ENCODE peak calls at places on chromosome 2, in four cellular contexts. I is endothelial cell of umbilical vein, V is thyroid gland, P is thoracic aorta. R is an unnamed sample.
A peak's percentile ranks its signal among the peaks of the same experiment; 100 is the strongest.

GRCh38 chr2:13240789-13241487 is 524.2 kb downstream of the TRIB2 start:
- DNase-seq in P (no peak), V (no peak), I (no peak), R (no peak)

GRCh38 chr2:21039080-21039556 is 4.8 kb downstream of the APOB start:
- DNase-seq in V (no peak), P (no peak), I (no peak), R (peak; percentile 72)

GRCh38 chr2:134671498-134671897 is 47.3 kb downstream of the TMEM163 start:
- DNase-seq in I (no peak), P (no peak), V (no peak), R (no peak)

GRCh38 chr2:151766421-151767153 is 32.3 kb upstream of the NEB start:
- DNase-seq in V (no peak), I (peak; percentile 33), P (no peak), R (no peak)

GRCh38 chr2:96146881-96147592 is 1.8 kb upstream of the DUSP2 start:
- DNase-seq in P (peak; percentile 1), I (no peak), V (no peak), R (peak; percentile 14)

GRCh38 chr2:72144746-72145657 is 2.7 kb downstream of the CYP26B1 start:
- DNase-seq in V (peak; percentile 54), I (peak; percentile 14), P (no peak), R (no peak)

GRCh38 chr2:154945977-154946376 is 247.5 kb downstream of the KCNJ3 start:
- DNase-seq in I (no peak), V (no peak), P (no peak), R (no peak)

GRCh38 chr2:83017366-83018090 is 1441.6 kb downstream of the SUCLG1 start:
- DNase-seq in P (no peak), I (no peak), V (no peak), R (no peak)

GRCh38 chr2:47741101-47741500 is 41.8 kb upstream of the MSH6 start:
- DNase-seq in V (no peak), P (no peak), I (no peak), R (no peak)

GRCh38 chr2:191195021-191195420 is 44.2 kb upstream of the STAT4 start:
- DNase-seq in I (no peak), P (no peak), V (no peak), R (no peak)

GRCh38 chr2:101699939-101700442 is 2.5 kb downstream of the MAP4K4 start:
- DNase-seq in V (no peak), P (no peak), I (peak; percentile 63), R (no peak)

GRCh38 chr2:131014141-131014540 is 79.1 kb downstream of the FAM168B start:
- DNase-seq in V (no peak), P (no peak), I (no peak), R (no peak)

GRCh38 chr2:156892449-156893335 is 364.8 kb upstream of the GALNT5 start:
- DNase-seq in P (no peak), V (peak; percentile 17), I (peak; percentile 46), R (no peak)

GRCh38 chr2:97011977-97012569 is 25.7 kb upstream of the FAM178B start:
- DNase-seq in V (peak; percentile 5), I (peak; percentile 72), P (no peak), R (no peak)

GRCh38 chr2:21793461-21793860 is 669.7 kb downstream of the TDRD15 start:
- DNase-seq in P (no peak), V (no peak), I (no peak), R (no peak)

GRCh38 chr2:171069286-171069956 is 91.3 kb downstream of the TLK1 start:
- DNase-seq in I (no peak), P (no peak), V (no peak), R (no peak)

GRCh38 chr2:75609937-75610508 is 36.6 kb upstream of the MRPL19 start:
- DNase-seq in P (no peak), I (no peak), V (no peak), R (no peak)

GRCh38 chr2:70750320-70750719 is 17.7 kb downstream of the ADD2 start:
- DNase-seq in I (no peak), P (no peak), V (no peak), R (no peak)

GRCh38 chr2:142724186-142724585 is 153.3 kb upstream of the KYNU start:
- DNase-seq in P (no peak), I (no peak), V (no peak), R (no peak)

GRCh38 chr2:118584877-118585276 is 262.6 kb downstream of the EN1 start:
- DNase-seq in I (no peak), P (no peak), V (no peak), R (no peak)

GRCh38 chr2:33094303-33094702 is 147.6 kb downstream of the LTBP1 start:
- DNase-seq in P (no peak), V (no peak), I (no peak), R (no peak)

GRCh38 chr2:3217646-3218045 is 160.0 kb downstream of the EIPR1 start:
- DNase-seq in I (no peak), V (no peak), P (no peak), R (no peak)

GRCh38 chr2:237507478-237507877 is 20.4 kb downstream of the MLPH start:
- DNase-seq in P (no peak), V (no peak), I (no peak), R (no peak)

GRCh38 chr2:181805228-181806038 is 86.1 kb upstream of the ITPRID2 start:
- DNase-seq in I (peak; percentile 91), P (no peak), V (no peak), R (no peak)

GRCh38 chr2:60070851-60071250 is 482.6 kb downstream of the BCL11A start:
- DNase-seq in V (no peak), P (no peak), I (no peak), R (no peak)

GRCh38 chr2:47003641-47004427 is 88.2 kb upstream of the MCFD2 start:
- DNase-seq in I (no peak), V (peak; percentile 70), P (no peak), R (no peak)

GRCh38 chr2:38214209-38214717 is 138.3 kb upstream of the CYP1B1 start:
- DNase-seq in V (no peak), I (no peak), P (no peak), R (no peak)

GRCh38 chr2:29139152-29139551 is 23.9 kb downstream of the CLIP4 start:
- DNase-seq in I (no peak), V (no peak), P (no peak), R (no peak)

GRCh38 chr2:209579236-209579749 is 155.4 kb downstream of the MAP2 start:
- DNase-seq in I (peak; percentile 27), V (no peak), P (no peak), R (peak; percentile 63)

GRCh38 chr2:209864716-209865295 is 93.2 kb downstream of the UNC80 start:
- DNase-seq in P (no peak), I (no peak), V (no peak), R (no peak)

GRCh38 chr2:108933691-108934117 is 55.3 kb downstream of the EDAR start:
- DNase-seq in I (no peak), P (no peak), V (no peak), R (no peak)

GRCh38 chr2:95266781-95267430 is 7.3 kb upstream of the PROM2 start:
- DNase-seq in P (no peak), I (no peak), V (no peak), R (no peak)

DNA sequence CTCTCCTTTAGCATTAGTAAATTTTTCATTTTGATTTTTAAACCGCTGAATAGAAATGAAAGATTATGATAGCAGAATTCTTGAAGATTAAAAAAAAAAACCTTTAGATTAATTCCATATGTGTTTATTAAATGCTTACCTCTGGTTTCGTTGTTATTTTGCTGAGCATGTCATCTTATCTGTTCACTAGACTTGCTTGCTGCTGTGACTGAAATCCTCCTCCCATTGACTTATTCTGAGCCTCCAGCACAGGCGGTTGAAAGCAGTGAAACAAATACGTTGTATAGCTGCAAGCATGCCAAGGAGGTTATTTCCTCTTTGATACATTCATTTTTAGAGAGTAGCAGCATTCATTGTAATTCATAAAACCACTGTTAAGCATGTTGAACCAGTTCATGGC is at the start of gene HTR2B:
- DNase-seq in I (peak; percentile 69), V (no peak), P (no peak), R (no peak)
- H3K4me3 ChIP-seq in I (no peak within 1 kb of the TSS), V (peak within 1 kb of the TSS; percentile 5), P (peak within 1 kb of the TSS; percentile 39), R (peak within 1 kb of the TSS; percentile 48)

DNA sequence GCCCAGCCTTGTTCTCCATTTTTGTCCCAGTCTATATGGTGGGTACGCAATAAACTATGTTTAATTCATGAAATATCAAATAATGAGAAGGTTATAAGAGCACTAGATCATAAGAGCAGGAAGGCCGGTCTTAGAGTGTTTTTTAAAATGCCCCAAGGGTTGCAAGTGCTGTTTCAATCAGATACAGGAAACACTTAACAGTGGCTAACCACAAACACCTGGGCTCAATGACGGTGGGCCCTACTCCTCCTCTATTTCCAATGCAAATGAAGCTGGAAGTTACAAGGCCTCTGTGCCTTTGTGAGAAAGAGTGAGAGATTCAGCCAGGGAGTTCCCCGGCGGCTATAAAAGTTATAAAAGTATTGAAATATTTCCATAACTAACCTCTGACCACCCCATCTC is 18.9 kb upstream of the WDR33 start:
- DNase-seq in V (no peak), I (no peak), P (no peak), R (no peak)
- H3K4me3 ChIP-seq in V (no peak overlapping the region), I (no peak overlapping the region), P (no peak overlapping the region), R (no peak overlapping the region)

GRCh38 chr2:25822190-25823117 is 55.8 kb downstream of the ASXL2 start:
- DNase-seq in P (no peak), V (peak; percentile 44), I (peak; percentile 54), R (no peak)
- H3K4me3 ChIP-seq in P (peak overlapping the region; percentile 46), V (peak overlapping the region; percentile 6), I (peak overlapping the region; percentile 13), R (peak overlapping the region; percentile 50)

GRCh38 chr2:218577482-218578220 is 9.0 kb downstream of the CNOT9 start:
- DNase-seq in I (no peak), V (no peak), P (no peak), R (no peak)
- H3K4me3 ChIP-seq in I (no peak overlapping the region), V (no peak overlapping the region), P (no peak overlapping the region), R (no peak overlapping the region)

DNA sequence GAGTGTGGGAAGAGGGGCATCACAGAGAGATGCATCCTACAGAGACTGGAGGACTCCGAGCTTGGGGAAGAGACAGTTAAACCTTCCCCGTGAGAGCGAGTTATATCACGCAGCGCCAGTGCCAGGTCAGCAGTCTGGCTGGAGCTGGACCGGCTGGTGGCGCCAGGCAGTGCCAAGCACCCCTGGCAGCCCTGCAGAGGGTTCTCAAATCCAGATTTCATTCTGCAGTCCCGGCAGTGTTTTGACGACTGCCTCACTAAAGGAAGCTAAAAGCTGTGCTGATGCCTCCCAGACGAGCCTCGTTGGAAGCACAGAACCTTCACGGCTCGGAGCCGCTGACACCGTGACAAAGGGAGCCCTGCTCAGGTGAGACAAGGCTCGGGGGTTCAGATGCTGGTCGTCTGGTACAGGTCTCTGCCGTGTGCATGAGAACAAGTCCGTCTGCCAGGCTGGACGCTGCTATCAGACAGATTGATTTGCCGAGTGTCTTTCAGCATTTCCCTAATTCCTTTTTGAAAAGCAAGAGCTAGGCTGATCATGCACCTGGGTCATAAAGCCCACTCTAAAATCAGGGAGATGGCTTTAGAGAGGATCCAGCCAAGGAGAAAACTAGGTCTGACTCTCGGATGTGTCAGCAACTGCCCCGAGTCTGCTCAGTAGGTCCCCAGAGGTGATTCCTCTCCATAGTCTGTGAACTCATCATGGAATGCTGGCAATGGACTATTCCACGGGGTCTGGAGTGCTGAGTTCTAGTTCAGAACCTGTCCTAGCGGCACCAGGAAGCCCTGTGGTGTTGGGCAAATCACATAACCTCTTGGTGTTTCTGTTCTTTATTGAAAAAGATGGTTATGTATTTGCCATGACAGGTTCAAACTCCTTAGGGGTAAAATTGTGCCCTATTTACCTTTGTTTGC is 240.6 kb downstream of the SOX11 start:
- DNase-seq in P (no peak), V (peak; percentile 17), I (no peak), R (no peak)
- H3K4me3 ChIP-seq in P (no peak overlapping the region), V (no peak overlapping the region), I (no peak overlapping the region), R (no peak overlapping the region)

DNA sequence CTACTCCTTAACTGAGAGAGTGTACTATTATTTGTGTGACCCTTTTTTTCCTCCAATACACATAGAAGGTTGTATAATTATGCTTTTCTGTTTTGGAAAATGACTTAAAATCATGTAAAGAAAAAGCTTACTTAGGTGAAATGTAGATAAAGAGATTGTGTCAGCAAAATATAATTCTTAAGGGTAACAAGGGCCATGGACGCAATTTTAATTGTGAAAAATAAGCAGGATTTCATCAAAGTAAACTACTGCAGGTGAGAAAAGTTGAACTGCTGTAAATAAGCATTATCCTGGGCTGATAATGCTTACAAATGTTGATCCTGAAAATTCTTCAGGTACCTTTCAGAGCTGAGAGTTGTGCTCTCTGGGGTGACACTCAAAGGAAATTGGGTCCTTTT is 141.5 kb downstream of the RPIA start:
- DNase-seq in V (no peak), I (no peak), P (no peak), R (no peak)
- H3K4me3 ChIP-seq in V (no peak overlapping the region), I (no peak overlapping the region), P (no peak overlapping the region), R (no peak overlapping the region)

R was measured in ascending aorta.